ENCODE peak calls at places on chromosomes 11 and 22, in five cellular contexts. One of them, this sample, is unnamed.

GRCh38 chr11:11969380-11970215 is 38.8 kb downstream of the DKK3 start:
- DNase-seq in GM03348: no peak
- DNase-seq in stimulated activated CD4-positive, alpha-beta T cell treated with anti-CD3 and anti-CD28 coated beads, Interleukin-4, amount 100 ng/mL, for 1 hour: no peak
- DNase-seq in DMS153: no peak
- DNase-seq in T follicular helper cell: no peak
- DNase-seq in this sample: no peak

GRCh38 chr11:84924290-84924689 is 702.9 kb downstream of the DLG2 start:
- DNase-seq in GM03348: no peak
- DNase-seq in stimulated activated CD4-positive, alpha-beta T cell treated with anti-CD3 and anti-CD28 coated beads, Interleukin-4, amount 100 ng/mL, for 1 hour: no peak
- DNase-seq in DMS153: no peak
- DNase-seq in T follicular helper cell: no peak
- DNase-seq in this sample: no peak

GRCh38 chr22:31272522-31273446 is 19.5 kb downstream of the PIK3IP1 start:
- DNase-seq in GM03348: peak; percentile 80
- DNase-seq in stimulated activated CD4-positive, alpha-beta T cell treated with anti-CD3 and anti-CD28 coated beads, Interleukin-4, amount 100 ng/mL, for 1 hour: peak; percentile 43
- DNase-seq in DMS153: peak; percentile 15
- DNase-seq in T follicular helper cell: peak; percentile 37
- DNase-seq in this sample: peak; percentile 74

GRCh38 chr11:33387586-33387985 is 130.4 kb downstream of the HIPK3 start:
- DNase-seq in GM03348: peak; percentile 16
- DNase-seq in stimulated activated CD4-positive, alpha-beta T cell treated with anti-CD3 and anti-CD28 coated beads, Interleukin-4, amount 100 ng/mL, for 1 hour: no peak
- DNase-seq in DMS153: no peak
- DNase-seq in T follicular helper cell: no peak
- DNase-seq in this sample: no peak

GRCh38 chr22:30575011-30575671 is 676 bp upstream of the GAL3ST1 start:
- DNase-seq in GM03348: no peak
- DNase-seq in stimulated activated CD4-positive, alpha-beta T cell treated with anti-CD3 and anti-CD28 coated beads, Interleukin-4, amount 100 ng/mL, for 1 hour: no peak
- DNase-seq in DMS153: no peak
- DNase-seq in T follicular helper cell: no peak
- DNase-seq in this sample: no peak

GRCh38 chr11:94117197-94117574 is 11.5 kb upstream of the PANX1 start:
- DNase-seq in GM03348: no peak
- DNase-seq in stimulated activated CD4-positive, alpha-beta T cell treated with anti-CD3 and anti-CD28 coated beads, Interleukin-4, amount 100 ng/mL, for 1 hour: no peak
- DNase-seq in DMS153: no peak
- DNase-seq in T follicular helper cell: no peak
- DNase-seq in this sample: no peak

GRCh38 chr11:103652013-103652412 is 384.4 kb upstream of the DDI1 start:
- DNase-seq in GM03348: no peak
- DNase-seq in stimulated activated CD4-positive, alpha-beta T cell treated with anti-CD3 and anti-CD28 coated beads, Interleukin-4, amount 100 ng/mL, for 1 hour: no peak
- DNase-seq in DMS153: no peak
- DNase-seq in T follicular helper cell: no peak
- DNase-seq in this sample: peak; percentile 86

GRCh38 chr22:32771761-32772160 is 29.7 kb upstream of the TIMP3 start:
- DNase-seq in GM03348: no peak
- DNase-seq in stimulated activated CD4-positive, alpha-beta T cell treated with anti-CD3 and anti-CD28 coated beads, Interleukin-4, amount 100 ng/mL, for 1 hour: no peak
- DNase-seq in DMS153: no peak
- DNase-seq in T follicular helper cell: no peak
- DNase-seq in this sample: no peak

GRCh38 chr11:13465909-13466371 is 2.9 kb upstream of the BTBD10 start:
- DNase-seq in GM03348: peak; percentile 66
- DNase-seq in stimulated activated CD4-positive, alpha-beta T cell treated with anti-CD3 and anti-CD28 coated beads, Interleukin-4, amount 100 ng/mL, for 1 hour: no peak
- DNase-seq in DMS153: no peak
- DNase-seq in T follicular helper cell: no peak
- DNase-seq in this sample: peak; percentile 79

GRCh38 chr11:116857316-116857715 is 19.9 kb upstream of the APOA1 start:
- DNase-seq in GM03348: peak; percentile 25
- DNase-seq in stimulated activated CD4-positive, alpha-beta T cell treated with anti-CD3 and anti-CD28 coated beads, Interleukin-4, amount 100 ng/mL, for 1 hour: no peak
- DNase-seq in DMS153: no peak
- DNase-seq in T follicular helper cell: no peak
- DNase-seq in this sample: no peak

GRCh38 chr22:29636751-29637150 is 33.3 kb downstream of the NF2 start:
- DNase-seq in GM03348: no peak
- DNase-seq in stimulated activated CD4-positive, alpha-beta T cell treated with anti-CD3 and anti-CD28 coated beads, Interleukin-4, amount 100 ng/mL, for 1 hour: no peak
- DNase-seq in DMS153: no peak
- DNase-seq in T follicular helper cell: no peak
- DNase-seq in this sample: no peak

GRCh38 chr11:125223901-125224331 is 59.4 kb downstream of the PKNOX2 start:
- DNase-seq in GM03348: no peak
- DNase-seq in stimulated activated CD4-positive, alpha-beta T cell treated with anti-CD3 and anti-CD28 coated beads, Interleukin-4, amount 100 ng/mL, for 1 hour: no peak
- DNase-seq in DMS153: no peak
- DNase-seq in T follicular helper cell: no peak
- DNase-seq in this sample: no peak

GRCh38 chr11:62340269-62340901 is 3.1 kb downstream of the ASRGL1 start:
- DNase-seq in GM03348: peak; percentile 60
- DNase-seq in stimulated activated CD4-positive, alpha-beta T cell treated with anti-CD3 and anti-CD28 coated beads, Interleukin-4, amount 100 ng/mL, for 1 hour: peak; percentile 59
- DNase-seq in DMS153: no peak
- DNase-seq in T follicular helper cell: peak; percentile 46
- DNase-seq in this sample: peak; percentile 79

GRCh38 chr11:57496109-57496820 is 19.2 kb downstream of the SLC43A1 start:
- DNase-seq in GM03348: no peak
- DNase-seq in stimulated activated CD4-positive, alpha-beta T cell treated with anti-CD3 and anti-CD28 coated beads, Interleukin-4, amount 100 ng/mL, for 1 hour: no peak
- DNase-seq in DMS153: no peak
- DNase-seq in T follicular helper cell: no peak
- DNase-seq in this sample: no peak

GRCh38 chr11:113806403-113806802 is 26.8 kb downstream of the CLDN25 start:
- DNase-seq in GM03348: peak; percentile 13
- DNase-seq in stimulated activated CD4-positive, alpha-beta T cell treated with anti-CD3 and anti-CD28 coated beads, Interleukin-4, amount 100 ng/mL, for 1 hour: no peak
- DNase-seq in DMS153: no peak
- DNase-seq in T follicular helper cell: no peak
- DNase-seq in this sample: peak; percentile 29

GRCh38 chr22:46828323-46829139 is 66.1 kb downstream of the TBC1D22A start:
- DNase-seq in GM03348: no peak
- DNase-seq in stimulated activated CD4-positive, alpha-beta T cell treated with anti-CD3 and anti-CD28 coated beads, Interleukin-4, amount 100 ng/mL, for 1 hour: no peak
- DNase-seq in DMS153: no peak
- DNase-seq in T follicular helper cell: no peak
- DNase-seq in this sample: no peak

GRCh38 chr22:43776081-43776670 is 35.9 kb downstream of the EFCAB6 start:
- DNase-seq in GM03348: no peak
- DNase-seq in stimulated activated CD4-positive, alpha-beta T cell treated with anti-CD3 and anti-CD28 coated beads, Interleukin-4, amount 100 ng/mL, for 1 hour: no peak
- DNase-seq in DMS153: peak; percentile 26
- DNase-seq in T follicular helper cell: no peak
- DNase-seq in this sample: no peak

GRCh38 chr11:123056835-123057491 is 5.0 kb downstream of the HSPA8 start:
- DNase-seq in GM03348: no peak
- DNase-seq in stimulated activated CD4-positive, alpha-beta T cell treated with anti-CD3 and anti-CD28 coated beads, Interleukin-4, amount 100 ng/mL, for 1 hour: no peak
- DNase-seq in DMS153: no peak
- DNase-seq in T follicular helper cell: no peak
- DNase-seq in this sample: no peak

GRCh38 chr11:62295504-62295903 is 3.4 kb downstream of the SCGB1D4 start:
- DNase-seq in GM03348: peak; percentile 26
- DNase-seq in stimulated activated CD4-positive, alpha-beta T cell treated with anti-CD3 and anti-CD28 coated beads, Interleukin-4, amount 100 ng/mL, for 1 hour: no peak
- DNase-seq in DMS153: no peak
- DNase-seq in T follicular helper cell: no peak
- DNase-seq in this sample: peak; percentile 33

GRCh38 chr22:40567106-40567505 is 69.4 kb downstream of the MRTFA start:
- DNase-seq in GM03348: peak; percentile 25
- DNase-seq in stimulated activated CD4-positive, alpha-beta T cell treated with anti-CD3 and anti-CD28 coated beads, Interleukin-4, amount 100 ng/mL, for 1 hour: no peak
- DNase-seq in DMS153: no peak
- DNase-seq in T follicular helper cell: no peak
- DNase-seq in this sample: no peak

GRCh38 chr11:60767388-60767811 is 10.7 kb downstream of the MS4A15 start:
- DNase-seq in GM03348: peak; percentile 46
- DNase-seq in stimulated activated CD4-positive, alpha-beta T cell treated with anti-CD3 and anti-CD28 coated beads, Interleukin-4, amount 100 ng/mL, for 1 hour: peak; percentile 22
- DNase-seq in DMS153: no peak
- DNase-seq in T follicular helper cell: no peak
- DNase-seq in this sample: peak; percentile 60

GRCh38 chr11:82038151-82038550 is 695.5 kb downstream of the FAM181B start:
- DNase-seq in GM03348: no peak
- DNase-seq in stimulated activated CD4-positive, alpha-beta T cell treated with anti-CD3 and anti-CD28 coated beads, Interleukin-4, amount 100 ng/mL, for 1 hour: no peak
- DNase-seq in DMS153: no peak
- DNase-seq in T follicular helper cell: no peak
- DNase-seq in this sample: no peak

GRCh38 chr22:25728064-25728463 is 13.9 kb upstream of the MYO18B start:
- DNase-seq in GM03348: no peak
- DNase-seq in stimulated activated CD4-positive, alpha-beta T cell treated with anti-CD3 and anti-CD28 coated beads, Interleukin-4, amount 100 ng/mL, for 1 hour: no peak
- DNase-seq in DMS153: no peak
- DNase-seq in T follicular helper cell: no peak
- DNase-seq in this sample: no peak

GRCh38 chr11:116084511-116084910 is 580.3 kb upstream of the CADM1 start:
- DNase-seq in GM03348: no peak
- DNase-seq in stimulated activated CD4-positive, alpha-beta T cell treated with anti-CD3 and anti-CD28 coated beads, Interleukin-4, amount 100 ng/mL, for 1 hour: no peak
- DNase-seq in DMS153: no peak
- DNase-seq in T follicular helper cell: no peak
- DNase-seq in this sample: no peak

GRCh38 chr11:62713343-62713742 is 5.9 kb downstream of the GNG3 start:
- DNase-seq in GM03348: no peak
- DNase-seq in stimulated activated CD4-positive, alpha-beta T cell treated with anti-CD3 and anti-CD28 coated beads, Interleukin-4, amount 100 ng/mL, for 1 hour: no peak
- DNase-seq in DMS153: no peak
- DNase-seq in T follicular helper cell: no peak
- DNase-seq in this sample: no peak

GRCh38 chr11:2699531-2700414 is at the start of gene KCNQ1OT1:
- DNase-seq in GM03348: peak; percentile 99
- DNase-seq in stimulated activated CD4-positive, alpha-beta T cell treated with anti-CD3 and anti-CD28 coated beads, Interleukin-4, amount 100 ng/mL, for 1 hour: peak; percentile 81
- DNase-seq in DMS153: peak; percentile 88
- DNase-seq in T follicular helper cell: peak; percentile 79
- DNase-seq in this sample: peak; percentile 98

GRCh38 chr11:35549787-35550186 is 24.4 kb upstream of the PAMR1 start:
- DNase-seq in GM03348: peak; percentile 79
- DNase-seq in stimulated activated CD4-positive, alpha-beta T cell treated with anti-CD3 and anti-CD28 coated beads, Interleukin-4, amount 100 ng/mL, for 1 hour: no peak
- DNase-seq in DMS153: no peak
- DNase-seq in T follicular helper cell: no peak
- DNase-seq in this sample: peak; percentile 77

GRCh38 chr11:34234086-34234740 is 123.6 kb downstream of the ABTB2 start:
- DNase-seq in GM03348: peak; percentile 56
- DNase-seq in stimulated activated CD4-positive, alpha-beta T cell treated with anti-CD3 and anti-CD28 coated beads, Interleukin-4, amount 100 ng/mL, for 1 hour: peak; percentile 76
- DNase-seq in DMS153: no peak
- DNase-seq in T follicular helper cell: peak; percentile 56
- DNase-seq in this sample: peak; percentile 91

GRCh38 chr22:45574069-45574703 is 71.5 kb downstream of the FBLN1 start:
- DNase-seq in GM03348: no peak
- DNase-seq in stimulated activated CD4-positive, alpha-beta T cell treated with anti-CD3 and anti-CD28 coated beads, Interleukin-4, amount 100 ng/mL, for 1 hour: no peak
- DNase-seq in DMS153: no peak
- DNase-seq in T follicular helper cell: no peak
- DNase-seq in this sample: no peak

GRCh38 chr22:23849009-23850006 is 8.4 kb upstream of the SLC2A11 start:
- DNase-seq in GM03348: peak; percentile 92
- DNase-seq in stimulated activated CD4-positive, alpha-beta T cell treated with anti-CD3 and anti-CD28 coated beads, Interleukin-4, amount 100 ng/mL, for 1 hour: peak; percentile 89
- DNase-seq in DMS153: peak; percentile 64
- DNase-seq in T follicular helper cell: peak; percentile 73
- DNase-seq in this sample: peak; percentile 91

GRCh38 chr11:134339756-134340155 is 8.0 kb downstream of the GLB1L2 start:
- DNase-seq in GM03348: no peak
- DNase-seq in stimulated activated CD4-positive, alpha-beta T cell treated with anti-CD3 and anti-CD28 coated beads, Interleukin-4, amount 100 ng/mL, for 1 hour: no peak
- DNase-seq in DMS153: no peak
- DNase-seq in T follicular helper cell: no peak
- DNase-seq in this sample: no peak

GRCh38 chr11:97364047-97364446 is 974.2 kb downstream of the JRKL start:
- DNase-seq in GM03348: no peak
- DNase-seq in stimulated activated CD4-positive, alpha-beta T cell treated with anti-CD3 and anti-CD28 coated beads, Interleukin-4, amount 100 ng/mL, for 1 hour: no peak
- DNase-seq in DMS153: no peak
- DNase-seq in T follicular helper cell: no peak
- DNase-seq in this sample: peak; percentile 62